ENCODE peak calls at places on chromosome 1, in ten cellular contexts. F is CD8-positive, alpha-beta memory T cell; B is activated CD4-positive, alpha-beta T cell treated with anti-CD3 and anti-CD28 coated beads for 48 hours; I is CD4-positive, alpha-beta T cell; T is stimulated activated naive CD8-positive, alpha-beta T cell treated with anti-CD3 and anti-CD28 coated beads, Interleukin-15, Interleukin-2, amounts not matched to agents 100 U/mL and 50 U/mL, for 24 hours; W is activated CD4-positive, CD25-positive, alpha-beta regulatory T cell; M is neural crest cell; H is aorta; E is stimulated activated naive B cell treated with anti-CD40 and anti-IgM and Interleukin-4, amounts not matched to agents 10 μg/mL and 1 μg/mL and 100 μg/mL, for 72 hours; K is ecto neural progenitor cell. S is an unnamed sample.

GRCh38 chr1:67674260-67675011 is 10.6 kb upstream of the GADD45A start:
- DNase-seq in K (no peak), T (peak), W (peak), E (no peak), F (no peak), I (peak), B (peak), H (no peak), M (no peak), S (peak)

GRCh38 chr1:227869851-227870305 is 54.4 kb downstream of the PRSS38 start:
- DNase-seq in E (no peak), T (no peak), H (no peak), B (no peak), I (no peak), F (no peak), K (no peak), M (no peak), W (no peak), S (peak)

GRCh38 chr1:1033009-1033587 is 13.2 kb downstream of the AGRN start:
- DNase-seq in T (peak), K (peak), F (peak), E (peak), B (peak), H (peak), I (peak), W (peak), M (peak), S (peak)

GRCh38 chr1:59089343-59089742 is 207.6 kb upstream of the FGGY start:
- DNase-seq in B (no peak), T (no peak), H (no peak), F (no peak), W (no peak), I (no peak), K (no peak), M (no peak), E (no peak), S (peak)

GRCh38 chr1:156645058-156645457 is 3.1 kb downstream of the BCAN start:
- DNase-seq in T (no peak), W (no peak), E (no peak), H (no peak), F (no peak), B (no peak), K (no peak), M (no peak), I (no peak), S (no peak)

GRCh38 chr1:230827081-230827681 is 41.1 kb downstream of the C1orf198 start:
- DNase-seq in W (no peak), F (no peak), K (peak), H (no peak), B (no peak), M (no peak), T (no peak), I (no peak), E (no peak), S (no peak)

GRCh38 chr1:8410791-8411190 is 92.9 kb downstream of the SLC45A1 start:
- DNase-seq in K (no peak), W (no peak), F (no peak), H (no peak), B (no peak), T (no peak), M (no peak), I (no peak), E (no peak), S (no peak)

GRCh38 chr1:115654125-115654524 is 12.4 kb downstream of the VANGL1 start:
- DNase-seq in K (no peak), F (no peak), M (no peak), T (no peak), H (no peak), E (no peak), I (no peak), B (no peak), W (no peak), S (peak)

GRCh38 chr1:1406101-1406820 is 832 bp downstream of the MRPL20 start:
- DNase-seq in H (no peak), M (no peak), F (no peak), I (no peak), K (no peak), T (peak), E (no peak), B (peak), W (no peak), S (no peak)

GRCh38 chr1:220775238-220775853 is 11.4 kb upstream of the MTARC1 start:
- DNase-seq in K (peak), M (peak), H (no peak), W (no peak), E (no peak), T (peak), F (no peak), B (peak), I (peak), S (no peak)

GRCh38 chr1:106876384-106876783 is 180.1 kb upstream of the PRMT6 start:
- DNase-seq in B (no peak), W (no peak), H (no peak), T (no peak), F (no peak), E (no peak), I (no peak), M (no peak), K (no peak), S (no peak)

GRCh38 chr1:166971252-166971651 is 4.1 kb downstream of the ILDR2 start:
- DNase-seq in I (no peak), B (peak), F (no peak), K (no peak), T (no peak), H (no peak), W (no peak), E (no peak), M (no peak), S (no peak)

GRCh38 chr1:6093061-6093460 is 47.4 kb downstream of the KCNAB2 start:
- DNase-seq in K (no peak), E (no peak), B (no peak), W (no peak), T (no peak), I (no peak), F (no peak), M (no peak), H (no peak), S (no peak)

GRCh38 chr1:30378991-30379581 is 344.3 kb downstream of the MATN1 start:
- DNase-seq in H (no peak), E (peak), T (no peak), B (no peak), W (no peak), F (no peak), M (peak), I (no peak), K (no peak), S (peak)

GRCh38 chr1:205429742-205430464 is 8.0 kb upstream of the LEMD1 start:
- DNase-seq in H (no peak), F (no peak), I (no peak), M (no peak), E (no peak), B (no peak), W (no peak), K (no peak), T (no peak), S (no peak)

GRCh38 chr1:165408518-165408917 is 36.4 kb downstream of the RXRG start:
- DNase-seq in F (no peak), B (peak), T (no peak), E (no peak), H (no peak), K (no peak), W (no peak), I (no peak), M (peak), S (no peak)

GRCh38 chr1:104132386-104132973 is 382.8 kb downstream of the AMY1C start:
- DNase-seq in B (no peak), I (no peak), T (no peak), F (no peak), W (no peak), K (no peak), H (no peak), E (no peak), M (no peak), S (no peak)

GRCh38 chr1:41673355-41673754 is 188.9 kb upstream of the EDN2 start:
- DNase-seq in E (no peak), F (peak), T (peak), H (no peak), K (no peak), B (peak), M (no peak), W (peak), I (peak), S (no peak)

GRCh38 chr1:63101336-63101735 is 221.0 kb upstream of the FOXD3 start:
- DNase-seq in M (no peak), F (no peak), W (no peak), I (no peak), T (no peak), K (no peak), B (no peak), E (no peak), H (no peak), S (no peak)

GRCh38 chr1:225480825-225481434 is 53.1 kb upstream of the LBR start:
- DNase-seq in K (no peak), E (peak), T (peak), M (peak), W (no peak), B (peak), I (peak), H (peak), F (peak), S (no peak)

GRCh38 chr1:55781944-55782482 is 566.8 kb upstream of the USP24 start:
- DNase-seq in B (no peak), M (no peak), E (no peak), I (no peak), F (no peak), K (no peak), T (no peak), W (no peak), H (peak), S (peak)

GRCh38 chr1:26360051-26360806 is 6.3 kb upstream of the CRYBG2 start:
- DNase-seq in W (peak), E (peak), F (peak), B (peak), T (peak), K (peak), H (no peak), M (peak), I (no peak), S (no peak)

GRCh38 chr1:115890618-115891017 is 49.7 kb upstream of the NHLH2 start:
- DNase-seq in F (no peak), E (no peak), H (no peak), W (no peak), K (no peak), B (no peak), T (no peak), I (no peak), M (no peak), S (no peak)

GRCh38 chr1:216847385-216848036 is 124.3 kb upstream of the ESRRG start:
- DNase-seq in T (no peak), M (no peak), W (no peak), E (no peak), K (no peak), F (no peak), I (no peak), H (no peak), B (no peak), S (no peak)

GRCh38 chr1:220917101-220917500 is 37.9 kb downstream of the HLX start:
- DNase-seq in T (no peak), F (no peak), K (no peak), W (no peak), M (no peak), H (no peak), B (no peak), I (no peak), E (no peak), S (no peak)

GRCh38 chr1:171506525-171507304 is 21.4 kb downstream of the PRRC2C start:
- DNase-seq in H (no peak), M (no peak), K (no peak), I (no peak), F (no peak), B (no peak), E (no peak), W (no peak), T (no peak), S (peak)

GRCh38 chr1:104235141-104235540 is 485.4 kb downstream of the AMY1C start:
- DNase-seq in H (no peak), T (no peak), F (no peak), I (no peak), M (no peak), B (no peak), W (no peak), K (no peak), E (no peak), S (no peak)

GRCh38 chr1:190377294-190377693 is 100.4 kb downstream of the BRINP3 start:
- DNase-seq in B (no peak), H (no peak), E (no peak), M (no peak), I (no peak), K (no peak), W (no peak), F (no peak), T (no peak), S (no peak)

GRCh38 chr1:149888999-149889289 is 10.4 kb upstream of the BOLA1 start:
- DNase-seq in F (no peak), B (no peak), K (no peak), I (no peak), T (no peak), H (peak), W (no peak), M (no peak), E (no peak), S (peak)

GRCh38 chr1:66564250-66564649 is 30.3 kb downstream of the SGIP1 start:
- DNase-seq in B (no peak), I (no peak), E (no peak), K (no peak), H (no peak), T (no peak), W (no peak), M (no peak), F (no peak), S (peak)

GRCh38 chr1:231940116-231940515 is 313.5 kb downstream of the DISC1 start:
- DNase-seq in K (no peak), W (no peak), I (no peak), E (no peak), B (no peak), F (no peak), M (no peak), H (no peak), T (no peak), S (no peak)

GRCh38 chr1:84737572-84737971 is 47.3 kb upstream of the SSX2IP start:
- DNase-seq in K (no peak), W (no peak), I (no peak), T (no peak), E (no peak), H (no peak), B (no peak), F (no peak), M (no peak), S (no peak)

GRCh38 chr1:167103236-167103894 is 9.5 kb downstream of the STYXL2 start:
- DNase-seq in K (no peak), E (no peak), W (no peak), M (no peak), H (no peak), B (peak), F (no peak), T (peak), I (no peak), S (no peak)

GRCh38 chr1:210691039-210691438 is 362.3 kb downstream of the HHAT start:
- DNase-seq in I (no peak), E (no peak), H (no peak), K (no peak), M (no peak), T (no peak), F (no peak), W (no peak), B (no peak), S (no peak)